ENCODE peak calls at places on chromosomes 12 and 14, in four cellular contexts. P, V, X and B are unnamed samples.

GRCh38 chr14:93924592-93925355 is 2.4 kb upstream of the FAM181A start:
- DNase-seq in P (no peak), V (no peak), X (no peak), B (no peak)

GRCh38 chr12:6953417-6954315 is 2.5 kb downstream of the PTPN6 start:
- DNase-seq in P (peak), V (peak), X (no peak), B (peak)

GRCh38 chr14:55699131-55700057 is 119.4 kb downstream of the KTN1 start:
- DNase-seq in P (no peak), V (no peak), X (no peak), B (no peak)

GRCh38 chr14:82710257-82710841 is 1176.7 kb upstream of the SEL1L start:
- DNase-seq in P (no peak), V (no peak), X (peak), B (no peak)

GRCh38 chr14:106844608-106845285 is 1318.4 kb downstream of the TMEM121 start:
- DNase-seq in P (peak), V (peak), X (no peak), B (peak)

GRCh38 chr12:22856120-22856699 is 231.2 kb downstream of the ETNK1 start:
- DNase-seq in P (no peak), V (no peak), X (peak), B (no peak)

GRCh38 chr12:6943387-6943718 is 263 bp upstream of the RNU7-1 start:
- DNase-seq in P (peak), V (no peak), X (peak), B (peak)

GRCh38 chr12:104998423-104999346 is 12.6 kb downstream of the NOPCHAP1 start:
- DNase-seq in P (peak), V (no peak), X (no peak), B (no peak)

GRCh38 chr14:69573841-69574265 is 818 bp downstream of the CCDC177 start:
- DNase-seq in P (no peak), V (no peak), X (no peak), B (no peak)

GRCh38 chr12:68733661-68734071 is 12.3 kb upstream of the SLC35E3 start:
- DNase-seq in P (no peak), V (no peak), X (no peak), B (no peak)

GRCh38 chr14:88667555-88668273 is 104.9 kb downstream of the ZC3H14 start:
- DNase-seq in P (peak), V (no peak), X (peak), B (peak)

GRCh38 chr14:25011095-25011494 is 38.9 kb downstream of the STXBP6 start:
- DNase-seq in P (no peak), V (no peak), X (no peak), B (no peak)

DNA sequence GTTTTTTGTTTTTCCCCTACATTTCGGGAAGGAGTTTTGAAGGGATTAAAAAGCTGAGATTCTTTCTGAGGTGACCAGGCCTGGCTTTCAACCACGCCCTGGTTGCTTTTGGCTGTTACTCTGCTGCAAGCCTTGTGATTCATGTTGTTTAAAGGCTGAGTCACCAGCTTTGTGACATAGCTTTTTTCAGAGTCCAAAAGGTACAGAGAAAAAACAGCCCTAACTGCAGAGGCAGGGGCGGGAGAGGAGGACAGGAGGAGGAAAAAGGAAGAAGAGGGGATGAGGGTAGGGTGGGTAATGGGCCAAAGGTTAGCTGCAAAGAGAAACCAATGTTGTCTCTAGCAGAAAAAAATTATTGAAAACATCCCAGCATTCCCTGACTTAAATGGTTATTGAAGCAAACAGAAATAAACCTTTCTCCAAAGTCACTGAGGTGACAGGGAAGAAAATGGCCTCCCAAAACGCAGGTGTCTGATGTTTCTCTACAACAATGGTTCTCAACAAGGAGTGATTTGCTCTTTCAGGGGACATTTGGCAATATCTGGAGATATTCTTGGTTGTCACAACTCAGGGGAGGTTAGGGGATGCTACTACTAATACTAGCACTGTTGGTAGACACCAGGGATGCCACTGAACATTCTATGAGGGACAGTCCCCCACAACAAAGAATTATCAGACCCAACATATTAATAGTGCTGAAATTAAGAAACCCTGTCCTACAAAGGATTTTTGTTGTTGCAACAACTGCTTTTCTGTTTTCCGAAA is 2.1 kb upstream of the UBC start:
- DNase-seq in P (peak), V (peak), X (peak), B (no peak)
- TF ChIP-seq POLR2A in P (peak), V (no peak), X (no peak), B (no peak)

GRCh38 chr12:123363743-123364531 is 710 bp downstream of the SBNO1 start:
- DNase-seq in P (peak), V (peak), X (no peak), B (peak)

GRCh38 chr12:123365141-123365917 is 682 bp upstream of the SBNO1 start:
- DNase-seq in P (peak), V (peak), X (peak), B (peak)

GRCh38 chr12:123363385-123363742 is 1.3 kb downstream of the SBNO1 start:
- DNase-seq in P (no peak), V (no peak), X (no peak), B (no peak)

GRCh38 chr12:123367511-123367910 is 2.9 kb upstream of the SBNO1 start:
- DNase-seq in P (peak), V (no peak), X (no peak), B (no peak)

GRCh38 chr12:123364532-123365140 is at the start of gene SBNO1:
- DNase-seq in P (peak), V (peak), X (peak), B (peak)
- TF ChIP-seq POLR2AphosphoS5 in P (peak), V (no peak), X (peak), B (peak)

GRCh38 chr12:122965356-122965755 is 907 bp downstream of the ABCB9 start:
- DNase-seq in P (no peak), V (no peak), X (no peak), B (no peak)

GRCh38 chr12:122964439-122965257 is 1.6 kb downstream of the ABCB9 start:
- DNase-seq in P (no peak), V (no peak), X (no peak), B (no peak)

GRCh38 chr12:122966743-122967058 is 438 bp upstream of the ABCB9 start:
- DNase-seq in P (no peak), V (no peak), X (no peak), B (no peak)

GRCh38 chr12:122967151-122967550 is 888 bp upstream of the ABCB9 start:
- DNase-seq in P (no peak), V (no peak), X (no peak), B (no peak)

DNA sequence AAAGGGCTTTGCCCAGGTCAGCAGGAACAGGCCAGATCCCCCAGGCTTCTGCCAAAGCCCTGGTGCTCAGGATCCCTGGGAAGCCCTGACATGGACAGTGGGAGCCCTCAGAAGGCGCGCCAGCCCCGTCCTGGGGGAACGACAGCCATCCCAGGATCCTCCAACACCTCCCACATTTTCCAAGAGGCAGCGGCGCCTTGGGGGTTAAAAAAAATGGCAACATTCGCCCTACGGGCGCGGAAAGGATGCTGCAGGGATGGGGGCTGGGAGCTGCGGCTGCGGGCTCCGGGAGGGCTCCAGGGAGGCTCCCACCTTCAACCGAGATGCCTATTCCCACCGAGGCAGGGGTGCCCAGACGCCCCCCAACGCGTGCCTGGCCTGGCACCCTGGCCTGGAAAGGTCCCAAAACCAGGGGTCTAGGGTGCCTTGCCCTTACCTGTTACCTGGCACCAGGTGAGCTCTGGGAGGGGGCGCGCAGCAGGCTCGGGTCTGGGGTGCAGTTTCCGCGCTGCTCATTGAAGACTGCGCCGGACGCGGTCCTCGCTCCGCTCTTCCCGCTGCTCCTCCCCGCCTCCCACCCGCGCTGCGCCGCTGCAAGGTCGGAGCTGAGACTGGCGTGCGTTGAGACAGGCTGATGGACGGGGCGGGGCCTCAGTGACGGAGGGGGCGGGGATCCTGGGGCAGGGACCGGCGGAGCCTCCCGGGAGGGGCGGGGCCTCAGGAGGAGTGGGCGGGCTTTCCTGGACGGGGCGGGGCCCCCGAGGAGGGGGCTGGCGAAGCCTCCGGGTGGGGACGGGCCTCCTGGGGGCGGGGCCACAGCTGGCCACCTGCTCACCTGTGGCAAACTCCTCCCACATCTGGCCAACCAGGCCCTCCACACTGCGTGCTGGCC is at the start of gene ABCB9:
- DNase-seq in P (peak), V (peak), X (peak), B (peak)
- H3K27ac ChIP-seq in P (peak), V (peak), X (peak), B (peak)

GRCh38 chr12:53461059-53461458 is 9.2 kb downstream of the PCBP2 start:
- DNase-seq in P (no peak), V (no peak), X (no peak), B (no peak)
- TF ChIP-seq POLR2A in P (no peak), V (no peak), X (no peak), B (no peak)